ENCODE peak calls at places on chromosomes 5 and 9, in six cellular contexts. One of them, this sample, is unnamed.

GRCh38 chr9:98503867-98504800 is 204.6 kb downstream of the GABBR2 start:
- DNase-seq in stimulated activated CD4-positive, alpha-beta T cell treated with anti-CD3 and anti-CD28 coated beads, Interleukin-12 subunit alpha, Interleukin-12 subunit beta, amount 100 ng/mL, for 4 hours: no peak
- DNase-seq in AG10803: no peak
- DNase-seq in cardiac muscle cell: no peak
- DNase-seq in NCI-H524: no peak
- DNase-seq in right cardiac atrium: no peak
- DNase-seq in this sample: no peak

GRCh38 chr9:129139233-129139992 is 28.2 kb downstream of the PTPA start:
- DNase-seq in stimulated activated CD4-positive, alpha-beta T cell treated with anti-CD3 and anti-CD28 coated beads, Interleukin-12 subunit alpha, Interleukin-12 subunit beta, amount 100 ng/mL, for 4 hours: peak
- DNase-seq in AG10803: peak
- DNase-seq in cardiac muscle cell: peak
- DNase-seq in NCI-H524: peak
- DNase-seq in right cardiac atrium: peak
- DNase-seq in this sample: peak

GRCh38 chr5:142845954-142846398 is 75.8 kb downstream of the ARHGAP26 start:
- DNase-seq in stimulated activated CD4-positive, alpha-beta T cell treated with anti-CD3 and anti-CD28 coated beads, Interleukin-12 subunit alpha, Interleukin-12 subunit beta, amount 100 ng/mL, for 4 hours: no peak
- DNase-seq in AG10803: no peak
- DNase-seq in cardiac muscle cell: no peak
- DNase-seq in NCI-H524: no peak
- DNase-seq in right cardiac atrium: no peak
- DNase-seq in this sample: no peak

GRCh38 chr9:130825051-130825651 is 9.9 kb upstream of the ABL1 start:
- DNase-seq in stimulated activated CD4-positive, alpha-beta T cell treated with anti-CD3 and anti-CD28 coated beads, Interleukin-12 subunit alpha, Interleukin-12 subunit beta, amount 100 ng/mL, for 4 hours: no peak
- DNase-seq in AG10803: peak
- DNase-seq in cardiac muscle cell: peak
- DNase-seq in NCI-H524: peak
- DNase-seq in right cardiac atrium: no peak
- DNase-seq in this sample: peak

GRCh38 chr9:96654450-96655197 is 493 bp downstream of the PRXL2C start:
- DNase-seq in stimulated activated CD4-positive, alpha-beta T cell treated with anti-CD3 and anti-CD28 coated beads, Interleukin-12 subunit alpha, Interleukin-12 subunit beta, amount 100 ng/mL, for 4 hours: peak
- DNase-seq in AG10803: peak
- DNase-seq in cardiac muscle cell: peak
- DNase-seq in NCI-H524: peak
- DNase-seq in right cardiac atrium: peak
- DNase-seq in this sample: peak

GRCh38 chr9:85895685-85896084 is 45.3 kb upstream of the NAA35 start:
- DNase-seq in stimulated activated CD4-positive, alpha-beta T cell treated with anti-CD3 and anti-CD28 coated beads, Interleukin-12 subunit alpha, Interleukin-12 subunit beta, amount 100 ng/mL, for 4 hours: no peak
- DNase-seq in AG10803: no peak
- DNase-seq in cardiac muscle cell: no peak
- DNase-seq in NCI-H524: no peak
- DNase-seq in right cardiac atrium: no peak
- DNase-seq in this sample: no peak

GRCh38 chr9:124251605-124252366 is 6.0 kb upstream of the NEK6 start:
- DNase-seq in stimulated activated CD4-positive, alpha-beta T cell treated with anti-CD3 and anti-CD28 coated beads, Interleukin-12 subunit alpha, Interleukin-12 subunit beta, amount 100 ng/mL, for 4 hours: no peak
- DNase-seq in AG10803: peak
- DNase-seq in cardiac muscle cell: no peak
- DNase-seq in NCI-H524: no peak
- DNase-seq in right cardiac atrium: no peak
- DNase-seq in this sample: no peak

GRCh38 chr5:1737790-1738405 is 61.7 kb downstream of the MRPL36 start:
- DNase-seq in stimulated activated CD4-positive, alpha-beta T cell treated with anti-CD3 and anti-CD28 coated beads, Interleukin-12 subunit alpha, Interleukin-12 subunit beta, amount 100 ng/mL, for 4 hours: peak
- DNase-seq in AG10803: peak
- DNase-seq in cardiac muscle cell: peak
- DNase-seq in NCI-H524: no peak
- DNase-seq in right cardiac atrium: no peak
- DNase-seq in this sample: peak

GRCh38 chr5:13508559-13508958 is 435.9 kb downstream of the DNAH5 start:
- DNase-seq in stimulated activated CD4-positive, alpha-beta T cell treated with anti-CD3 and anti-CD28 coated beads, Interleukin-12 subunit alpha, Interleukin-12 subunit beta, amount 100 ng/mL, for 4 hours: no peak
- DNase-seq in AG10803: no peak
- DNase-seq in cardiac muscle cell: no peak
- DNase-seq in NCI-H524: no peak
- DNase-seq in right cardiac atrium: no peak
- DNase-seq in this sample: no peak

GRCh38 chr9:76379494-76379893 is 14.7 kb downstream of the RFK start:
- DNase-seq in stimulated activated CD4-positive, alpha-beta T cell treated with anti-CD3 and anti-CD28 coated beads, Interleukin-12 subunit alpha, Interleukin-12 subunit beta, amount 100 ng/mL, for 4 hours: no peak
- DNase-seq in AG10803: no peak
- DNase-seq in cardiac muscle cell: no peak
- DNase-seq in NCI-H524: no peak
- DNase-seq in right cardiac atrium: no peak
- DNase-seq in this sample: no peak

GRCh38 chr5:76689321-76690026 is 26.5 kb upstream of the F2R start:
- DNase-seq in stimulated activated CD4-positive, alpha-beta T cell treated with anti-CD3 and anti-CD28 coated beads, Interleukin-12 subunit alpha, Interleukin-12 subunit beta, amount 100 ng/mL, for 4 hours: no peak
- DNase-seq in AG10803: peak
- DNase-seq in cardiac muscle cell: no peak
- DNase-seq in NCI-H524: no peak
- DNase-seq in right cardiac atrium: no peak
- DNase-seq in this sample: no peak

GRCh38 chr5:1390333-1390732 is 45.4 kb upstream of the CLPTM1L start:
- DNase-seq in stimulated activated CD4-positive, alpha-beta T cell treated with anti-CD3 and anti-CD28 coated beads, Interleukin-12 subunit alpha, Interleukin-12 subunit beta, amount 100 ng/mL, for 4 hours: no peak
- DNase-seq in AG10803: no peak
- DNase-seq in cardiac muscle cell: no peak
- DNase-seq in NCI-H524: no peak
- DNase-seq in right cardiac atrium: no peak
- DNase-seq in this sample: no peak

GRCh38 chr9:137266589-137267453 is 10.7 kb upstream of the TOR4A start:
- DNase-seq in stimulated activated CD4-positive, alpha-beta T cell treated with anti-CD3 and anti-CD28 coated beads, Interleukin-12 subunit alpha, Interleukin-12 subunit beta, amount 100 ng/mL, for 4 hours: no peak
- DNase-seq in AG10803: no peak
- DNase-seq in cardiac muscle cell: no peak
- DNase-seq in NCI-H524: no peak
- DNase-seq in right cardiac atrium: no peak
- DNase-seq in this sample: no peak